ENCODE peak calls at places on chromosomes 12 and 14, in nine cellular contexts. U is MM.1S; B is WTC11; T is stimulated activated CD4-positive, alpha-beta T cell treated with anti-CD3 and anti-CD28 coated beads, Interleukin-1b, Interleukin-23, amount 100 ng/mL, for 48 hours; L is breast epithelium; C is M059J; S is CD4-positive, CD25-positive, alpha-beta regulatory T cell; A is RCC 7860; P is activated CD4-positive, CD25-positive, alpha-beta regulatory T cell treated with anti-CD3 and anti-CD28 coated beads, Interleukin-2, amount 50 U/mL, for 16 hours. V is an unnamed sample.

GRCh38 chr14:63644741-63645140 is 3.1 kb upstream of the WDR89 start:
- DNase-seq in U (no peak), B (no peak), T (no peak), L (no peak), C (no peak), S (no peak), A (no peak), P (no peak), V (no peak)

GRCh38 chr14:23925523-23926075 is 28.0 kb upstream of the DHRS4 start:
- DNase-seq in U (no peak), B (no peak), T (no peak), L (no peak), C (no peak), S (no peak), A (no peak), P (no peak), V (no peak)

GRCh38 chr14:31380106-31380505 is 40.2 kb downstream of the HEATR5A start:
- DNase-seq in U (no peak), B (no peak), T (no peak), L (no peak), C (no peak), S (no peak), A (no peak), P (no peak), V (no peak)

GRCh38 chr14:72663956-72664650 is 229.8 kb downstream of the DPF3 start:
- DNase-seq in U (no peak), B (no peak), T (no peak), L (no peak), C (no peak), S (no peak), A (no peak), P (no peak), V (no peak)

GRCh38 chr14:76955575-76956252 is 72.8 kb downstream of the IRF2BPL start:
- DNase-seq in U (peak), B (no peak), T (peak), L (no peak), C (peak), S (peak), A (peak), P (peak), V (peak)

GRCh38 chr12:74985293-74985985 is 224.2 kb downstream of the KCNC2 start:
- DNase-seq in U (no peak), B (no peak), T (no peak), L (no peak), C (no peak), S (no peak), A (no peak), P (no peak), V (no peak)

GRCh38 chr14:47442206-47442605 is 233.2 kb downstream of the MDGA2 start:
- DNase-seq in U (no peak), B (peak), T (no peak), L (no peak), C (peak), S (no peak), A (peak), P (no peak), V (peak)

GRCh38 chr14:24806061-24806678 is 172.2 kb upstream of the GZMB start:
- DNase-seq in U (peak), B (peak), T (peak), L (peak), C (peak), S (peak), A (peak), P (no peak), V (peak)

GRCh38 chr12:56461235-56462159 is 6.9 kb upstream of the SPRYD4 start:
- DNase-seq in U (no peak), B (no peak), T (no peak), L (no peak), C (peak), S (no peak), A (peak), P (no peak), V (no peak)

GRCh38 chr12:131673519-131674265 is 37.2 kb upstream of the SFSWAP start:
- DNase-seq in U (no peak), B (no peak), T (no peak), L (no peak), C (peak), S (no peak), A (no peak), P (no peak), V (no peak)

GRCh38 chr12:3173008-3173553 is 95.9 kb downstream of the TSPAN9 start:
- DNase-seq in U (no peak), B (no peak), T (no peak), L (no peak), C (no peak), S (no peak), A (no peak), P (no peak), V (peak)

GRCh38 chr14:100619382-100620305 is 32.4 kb upstream of the BEGAIN start:
- DNase-seq in U (no peak), B (peak), T (no peak), L (no peak), C (no peak), S (no peak), A (no peak), P (no peak), V (peak)

GRCh38 chr12:104049278-104050257 is at the start of gene GLT8D2:
- DNase-seq in U (no peak), B (peak), T (no peak), L (peak), C (peak), S (no peak), A (no peak), P (no peak), V (peak)

GRCh38 chr12:6925543-6926279 is 2.0 kb upstream of the ATN1 start:
- DNase-seq in U (no peak), B (peak), T (no peak), L (peak), C (peak), S (no peak), A (peak), P (no peak), V (peak)

GRCh38 chr14:77109656-77110055 is 11.6 kb downstream of the CIPC start:
- DNase-seq in U (no peak), B (no peak), T (no peak), L (no peak), C (no peak), S (no peak), A (no peak), P (no peak), V (no peak)

GRCh38 chr12:51901121-51901812 is 6.0 kb upstream of the ACVRL1 start:
- DNase-seq in U (no peak), B (no peak), T (no peak), L (no peak), C (no peak), S (no peak), A (no peak), P (no peak), V (no peak)

GRCh38 chr12:75781532-75782046 is 250.0 kb downstream of the PHLDA1 start:
- DNase-seq in U (no peak), B (no peak), T (peak), L (no peak), C (peak), S (no peak), A (peak), P (no peak), V (no peak)

GRCh38 chr14:57058319-57058718 is 210.4 kb downstream of the EXOC5 start:
- DNase-seq in U (no peak), B (no peak), T (no peak), L (no peak), C (no peak), S (no peak), A (no peak), P (no peak), V (peak)

GRCh38 chr14:61585598-61586538 is 109.4 kb upstream of the HIF1A start:
- DNase-seq in U (no peak), B (no peak), T (no peak), L (no peak), C (peak), S (no peak), A (peak), P (no peak), V (peak)

GRCh38 chr12:67645571-67645970 is 3.0 kb upstream of the DYRK2 start:
- DNase-seq in U (no peak), B (no peak), T (no peak), L (no peak), C (peak), S (no peak), A (no peak), P (no peak), V (no peak)

GRCh38 chr12:26281320-26281719 is 85.9 kb downstream of the SSPN start:
- DNase-seq in U (no peak), B (no peak), T (no peak), L (peak), C (no peak), S (no peak), A (no peak), P (no peak), V (no peak)

GRCh38 chr12:66132408-66132807 is 1.9 kb upstream of the LLPH start:
- DNase-seq in U (no peak), B (peak), T (no peak), L (no peak), C (peak), S (no peak), A (peak), P (no peak), V (no peak)

GRCh38 chr12:52211716-52212585 is 20.1 kb upstream of the KRT80 start:
- DNase-seq in U (no peak), B (peak), T (no peak), L (no peak), C (no peak), S (no peak), A (no peak), P (no peak), V (no peak)

GRCh38 chr14:54704768-54705167 is 137.8 kb downstream of the SAMD4A start:
- DNase-seq in U (no peak), B (no peak), T (no peak), L (no peak), C (no peak), S (no peak), A (no peak), P (no peak), V (no peak)

GRCh38 chr12:107349008-107349747 is 255.8 kb upstream of the CRY1 start:
- DNase-seq in U (no peak), B (no peak), T (no peak), L (peak), C (peak), S (no peak), A (peak), P (no peak), V (peak)

GRCh38 chr12:34404377-34405285 is 382.3 kb downstream of the ALG10 start:
- DNase-seq in U (no peak), B (no peak), T (no peak), L (peak), C (no peak), S (no peak), A (no peak), P (no peak), V (no peak)

GRCh38 chr12:126883737-126884136 is 1383.2 kb upstream of the TMEM132C start:
- DNase-seq in U (no peak), B (no peak), T (no peak), L (no peak), C (no peak), S (no peak), A (no peak), P (no peak), V (no peak)

GRCh38 chr14:41810362-41810761 is 203.7 kb downstream of the LRFN5 start:
- DNase-seq in U (no peak), B (no peak), T (no peak), L (no peak), C (no peak), S (no peak), A (no peak), P (no peak), V (no peak)

GRCh38 chr12:131000000-131000486 is 46.3 kb downstream of the ADGRD1 start:
- DNase-seq in U (no peak), B (no peak), T (no peak), L (no peak), C (no peak), S (no peak), A (no peak), P (no peak), V (no peak)

GRCh38 chr14:63388766-63389431 is 70.2 kb upstream of the GPHB5 start:
- DNase-seq in U (peak), B (peak), T (peak), L (no peak), C (peak), S (peak), A (peak), P (peak), V (peak)

GRCh38 chr12:11545438-11546330 is 103.8 kb upstream of the ETV6 start:
- DNase-seq in U (peak), B (no peak), T (peak), L (no peak), C (peak), S (peak), A (no peak), P (peak), V (no peak)

V was measured in NCI-H69.